ENCODE peak calls at places on chromosomes 7 and 10, in five cellular contexts. One of them, this sample, is unnamed.

GRCh38 chr7:602341-603141 is 82.9 kb upstream of the PDGFA start:
- DNase-seq in pancreas: no peak
- DNase-seq in AG04450: no peak
- DNase-seq in fibroblast of lung: no peak
- DNase-seq in CD8-positive, alpha-beta T cell: peak
- DNase-seq in this sample: no peak

GRCh38 chr10:119860866-119861601 is 11.6 kb downstream of the MCMBP start:
- DNase-seq in pancreas: no peak
- DNase-seq in AG04450: no peak
- DNase-seq in fibroblast of lung: peak
- DNase-seq in CD8-positive, alpha-beta T cell: no peak
- DNase-seq in this sample: no peak

GRCh38 chr10:47402681-47403301 is 18.7 kb upstream of the ZNF488 start:
- DNase-seq in pancreas: peak
- DNase-seq in AG04450: peak
- DNase-seq in fibroblast of lung: peak
- DNase-seq in CD8-positive, alpha-beta T cell: no peak
- DNase-seq in this sample: peak

GRCh38 chr7:670501-671390 is 55.8 kb upstream of the DNAAF5 start:
- DNase-seq in pancreas: no peak
- DNase-seq in AG04450: no peak
- DNase-seq in fibroblast of lung: no peak
- DNase-seq in CD8-positive, alpha-beta T cell: no peak
- DNase-seq in this sample: no peak

GRCh38 chr10:79446451-79447020 is 1.1 kb upstream of the ZCCHC24 start:
- DNase-seq in pancreas: peak
- DNase-seq in AG04450: no peak
- DNase-seq in fibroblast of lung: peak
- DNase-seq in CD8-positive, alpha-beta T cell: peak
- DNase-seq in this sample: no peak

GRCh38 chr7:24857623-24858022 is 100.4 kb upstream of the GSDME start:
- DNase-seq in pancreas: no peak
- DNase-seq in AG04450: no peak
- DNase-seq in fibroblast of lung: no peak
- DNase-seq in CD8-positive, alpha-beta T cell: no peak
- DNase-seq in this sample: no peak

GRCh38 chr10:99396471-99396870 is 34.0 kb downstream of the GOT1 start:
- DNase-seq in pancreas: no peak
- DNase-seq in AG04450: peak
- DNase-seq in fibroblast of lung: peak
- DNase-seq in CD8-positive, alpha-beta T cell: no peak
- DNase-seq in this sample: peak

GRCh38 chr7:70434376-70434775 is 697.6 kb upstream of the GALNT17 start:
- DNase-seq in pancreas: no peak
- DNase-seq in AG04450: no peak
- DNase-seq in fibroblast of lung: no peak
- DNase-seq in CD8-positive, alpha-beta T cell: no peak
- DNase-seq in this sample: no peak

GRCh38 chr7:26279405-26279804 is 12.3 kb upstream of the SNX10 start:
- DNase-seq in pancreas: no peak
- DNase-seq in AG04450: no peak
- DNase-seq in fibroblast of lung: no peak
- DNase-seq in CD8-positive, alpha-beta T cell: no peak
- DNase-seq in this sample: no peak

GRCh38 chr10:7886056-7886455 is 67.8 kb downstream of the TAF3 start:
- DNase-seq in pancreas: no peak
- DNase-seq in AG04450: no peak
- DNase-seq in fibroblast of lung: no peak
- DNase-seq in CD8-positive, alpha-beta T cell: no peak
- DNase-seq in this sample: no peak

DNA sequence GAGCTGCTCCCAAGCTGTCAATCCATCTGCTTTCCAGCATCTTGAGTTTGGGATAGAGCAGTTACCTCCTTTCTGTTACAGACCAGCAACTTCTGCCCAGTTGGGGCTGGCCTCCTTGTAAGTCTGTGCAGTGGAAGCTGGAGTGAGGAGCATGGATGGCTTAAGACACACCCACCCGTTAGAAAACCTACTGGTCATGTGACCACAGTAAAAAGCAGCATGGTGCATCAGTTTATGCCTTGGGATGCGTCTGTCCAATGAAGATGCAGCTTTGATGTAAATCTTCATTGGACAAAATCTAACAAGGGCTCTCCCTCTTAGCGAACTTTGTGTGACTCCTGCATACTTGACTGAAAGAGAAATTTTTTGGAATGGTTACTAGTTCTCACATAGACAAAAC is 453.5 kb downstream of the TYW1 start:
- DNase-seq in pancreas: no peak
- DNase-seq in AG04450: no peak
- DNase-seq in fibroblast of lung: no peak
- DNase-seq in CD8-positive, alpha-beta T cell: no peak
- DNase-seq in this sample: no peak
- H3K4me3 ChIP-seq in pancreas: no peak
- H3K4me3 ChIP-seq in AG04450: no peak
- H3K4me3 ChIP-seq in fibroblast of lung: no peak
- H3K4me3 ChIP-seq in CD8-positive, alpha-beta T cell: no peak
- H3K4me3 ChIP-seq in this sample: no peak

GRCh38 chr7:135510603-135511183 is 791 bp upstream of the CNOT4 start:
- DNase-seq in pancreas: no peak
- DNase-seq in AG04450: no peak
- DNase-seq in fibroblast of lung: peak
- DNase-seq in CD8-positive, alpha-beta T cell: no peak
- DNase-seq in this sample: peak
- TF ChIP-seq CTCF in pancreas: no peak
- TF ChIP-seq CTCF in AG04450: peak
- TF ChIP-seq CTCF in fibroblast of lung: peak
- TF ChIP-seq CTCF in CD8-positive, alpha-beta T cell: no peak
- TF ChIP-seq CTCF in this sample: peak

DNA sequence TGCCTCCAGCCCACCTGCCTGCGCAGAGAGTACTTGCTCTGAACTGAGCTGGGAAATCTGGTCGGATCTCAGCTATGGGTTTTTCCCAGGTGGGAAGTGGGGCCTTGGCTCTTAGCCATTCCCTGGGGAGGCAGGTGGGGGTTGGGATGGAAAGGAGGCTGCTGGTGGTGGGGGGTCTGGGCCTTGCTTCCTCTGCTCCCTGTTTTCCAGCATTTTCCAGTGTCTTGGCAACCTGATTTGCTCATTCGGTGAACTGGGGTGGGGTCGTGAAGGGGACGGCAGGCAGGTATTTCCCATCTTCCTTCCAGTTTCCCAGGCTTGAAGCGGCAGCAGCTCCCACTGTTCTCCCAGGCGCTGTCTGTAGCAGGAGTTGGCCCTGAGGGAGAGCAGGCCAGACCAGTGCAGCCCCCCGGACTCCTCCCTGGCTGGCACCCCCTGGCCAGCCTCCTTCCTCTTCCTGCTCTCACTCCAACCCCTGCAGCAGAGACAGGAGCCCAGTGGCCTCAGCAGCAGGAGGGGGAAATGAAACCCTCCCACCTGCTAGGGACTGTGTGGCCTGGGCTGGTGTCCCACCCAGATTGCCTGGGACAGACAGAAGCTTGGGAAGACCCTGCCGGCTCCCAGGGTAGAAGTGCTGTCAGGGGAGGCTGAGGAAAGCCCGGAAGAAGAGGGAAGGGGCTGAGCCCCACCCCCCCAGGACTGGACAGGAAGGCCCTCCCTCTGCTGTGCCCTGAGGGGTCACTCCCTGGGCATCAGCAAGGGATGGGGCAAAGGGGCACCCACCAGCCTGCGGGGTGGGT is 6.6 kb downstream of the TRIM8 start:
- DNase-seq in pancreas: no peak
- DNase-seq in AG04450: no peak
- DNase-seq in fibroblast of lung: no peak
- DNase-seq in CD8-positive, alpha-beta T cell: no peak
- DNase-seq in this sample: no peak
- H3K4me3 ChIP-seq in pancreas: no peak
- H3K4me3 ChIP-seq in AG04450: no peak
- H3K4me3 ChIP-seq in fibroblast of lung: no peak
- H3K4me3 ChIP-seq in CD8-positive, alpha-beta T cell: no peak
- H3K4me3 ChIP-seq in this sample: no peak

GRCh38 chr7:55432937-55433784 is 68.0 kb downstream of the LANCL2 start:
- DNase-seq in pancreas: no peak
- DNase-seq in AG04450: no peak
- DNase-seq in fibroblast of lung: peak
- DNase-seq in CD8-positive, alpha-beta T cell: no peak
- DNase-seq in this sample: peak
- TF ChIP-seq CTCF in pancreas: no peak
- TF ChIP-seq CTCF in AG04450: peak
- TF ChIP-seq CTCF in fibroblast of lung: peak
- TF ChIP-seq CTCF in CD8-positive, alpha-beta T cell: peak
- TF ChIP-seq CTCF in this sample: peak